ENCODE peak calls at places on chromosomes 16 and 17, in ten cellular contexts. D, K, X, O, J, F, M, H, Y and U are unnamed samples.

GRCh38 chr17:49845210-49845782 is 2.6 kb downstream of the TAC4 start:
- DNase-seq in K (no peak), X (no peak), J (no peak), M (no peak), F (no peak), H (no peak), D (peak), Y (no peak), O (no peak), U (no peak)

GRCh38 chr17:7147772-7148171 is 31.4 kb downstream of the ASGR1 start:
- DNase-seq in X (no peak), K (no peak), H (no peak), O (no peak), F (no peak), Y (peak), J (no peak), D (no peak), M (no peak), U (no peak)

GRCh38 chr17:73609078-73609477 is 35.2 kb downstream of the SDK2 start:
- DNase-seq in H (no peak), O (no peak), Y (no peak), F (no peak), M (no peak), J (no peak), K (no peak), D (no peak), X (no peak), U (no peak)

GRCh38 chr16:65366316-65366715 is 244.5 kb upstream of the CDH11 start:
- DNase-seq in H (no peak), M (no peak), D (no peak), X (no peak), F (no peak), K (no peak), J (no peak), O (no peak), Y (no peak), U (no peak)

GRCh38 chr16:86700396-86700945 is 122.1 kb downstream of the FOXL1 start:
- DNase-seq in J (no peak), X (no peak), D (no peak), Y (no peak), F (no peak), K (no peak), M (no peak), O (no peak), H (no peak), U (no peak)

GRCh38 chr16:85171809-85172464 is 59.7 kb upstream of the CIBAR2 start:
- DNase-seq in O (no peak), M (no peak), X (no peak), Y (no peak), D (no peak), H (no peak), K (no peak), J (no peak), F (no peak), U (no peak)

GRCh38 chr17:38464251-38464722 is 36.0 kb downstream of the ARHGAP23 start:
- DNase-seq in D (peak), Y (no peak), J (no peak), O (peak), F (no peak), M (no peak), K (peak), H (no peak), X (peak), U (no peak)

GRCh38 chr17:29588561-29589411 is 662 bp downstream of the GIT1 start:
- DNase-seq in D (peak), Y (no peak), H (peak), K (peak), M (peak), O (peak), J (no peak), X (no peak), F (peak), U (peak)

GRCh38 chr17:45288825-45289224 is 26.9 kb upstream of the SPATA32 start:
- DNase-seq in D (no peak), F (peak), K (no peak), J (no peak), H (no peak), M (no peak), Y (no peak), O (peak), X (no peak), U (no peak)

GRCh38 chr17:3845361-3845753 is 689 bp downstream of the NCBP3 start:
- DNase-seq in X (no peak), J (no peak), D (peak), M (peak), H (peak), Y (no peak), O (no peak), K (no peak), F (no peak), U (no peak)

GRCh38 chr16:82157836-82158235 is 12.2 kb downstream of the MPHOSPH6 start:
- DNase-seq in F (no peak), X (no peak), K (no peak), J (no peak), Y (no peak), O (no peak), M (no peak), H (no peak), D (no peak), U (no peak)

GRCh38 chr17:38550661-38551060 is 55.1 kb downstream of the SRCIN1 start:
- DNase-seq in D (peak), F (peak), H (peak), O (no peak), M (no peak), J (no peak), X (no peak), Y (no peak), K (no peak), U (peak)

GRCh38 chr17:5500247-5500803 is 14.0 kb downstream of the MIS12 start:
- DNase-seq in J (no peak), X (no peak), M (no peak), O (no peak), F (no peak), D (no peak), H (no peak), Y (no peak), K (peak), U (no peak)

GRCh38 chr16:72241930-72242329 is 70.0 kb upstream of the PMFBP1 start:
- DNase-seq in O (no peak), J (no peak), X (peak), D (peak), F (peak), K (no peak), M (peak), Y (peak), H (peak), U (peak)

GRCh38 chr17:78507526-78507925 is 69.7 kb downstream of the DNAH17 start:
- DNase-seq in Y (no peak), J (no peak), F (no peak), D (no peak), O (no peak), M (no peak), X (no peak), H (no peak), K (no peak), U (no peak)

GRCh38 chr17:41547921-41548843 is 20.1 kb upstream of the KRT19 start:
- DNase-seq in H (peak), F (peak), O (peak), K (no peak), X (no peak), J (no peak), D (peak), M (peak), Y (no peak), U (peak)

GRCh38 chr17:50349241-50349595 is 3.3 kb downstream of the XYLT2 start:
- DNase-seq in Y (no peak), O (no peak), F (no peak), D (no peak), K (no peak), X (no peak), H (no peak), M (no peak), J (no peak), U (no peak)

GRCh38 chr16:49821156-49821555 is 34.8 kb downstream of the ZNF423 start:
- DNase-seq in J (no peak), X (no peak), F (no peak), Y (no peak), D (no peak), H (no peak), O (no peak), K (no peak), M (no peak), U (no peak)

GRCh38 chr16:57134982-57135381 is 42.6 kb downstream of the CPNE2 start:
- DNase-seq in D (no peak), Y (no peak), M (no peak), X (no peak), O (no peak), K (no peak), J (no peak), F (no peak), H (no peak), U (no peak)

GRCh38 chr17:6430769-6431168 is 4.2 kb downstream of the AIPL1 start:
- DNase-seq in J (no peak), F (no peak), X (no peak), Y (no peak), D (no peak), M (no peak), K (no peak), O (no peak), H (peak), U (no peak)

GRCh38 chr17:65952586-65952985 is 239.3 kb downstream of the CEP112 start:
- DNase-seq in Y (no peak), K (no peak), O (no peak), H (no peak), J (no peak), M (no peak), X (no peak), D (no peak), F (no peak), U (no peak)

GRCh38 chr17:72976971-72977767 is 115.3 kb downstream of the SLC39A11 start:
- DNase-seq in J (no peak), M (peak), K (peak), F (peak), X (peak), O (peak), D (peak), H (no peak), Y (no peak), U (peak)

GRCh38 chr17:77863814-77864161 is 94.7 kb upstream of the TNRC6C start:
- DNase-seq in X (no peak), H (no peak), F (no peak), D (no peak), M (no peak), Y (peak), O (peak), K (no peak), J (no peak), U (no peak)

GRCh38 chr17:75061055-75061438 is 14.0 kb downstream of the KCTD2 start:
- DNase-seq in H (no peak), O (no peak), Y (no peak), J (no peak), X (no peak), F (no peak), K (no peak), M (no peak), D (no peak), U (no peak)

GRCh38 chr16:73093146-73094144 is 45.5 kb upstream of the ZFHX3 start:
- DNase-seq in F (no peak), X (no peak), J (no peak), H (no peak), D (peak), O (no peak), M (no peak), Y (no peak), K (no peak), U (no peak)

GRCh38 chr17:76506408-76507328 is 5.4 kb upstream of the RHBDF2 start:
- DNase-seq in H (peak), D (peak), X (peak), Y (peak), O (peak), M (peak), F (peak), J (no peak), K (no peak), U (peak)

GRCh38 chr16:31128711-31129567 is 6.6 kb downstream of the PRSS8 start:
- DNase-seq in D (no peak), F (peak), Y (no peak), X (no peak), H (peak), K (no peak), M (no peak), J (no peak), O (no peak), U (no peak)

GRCh38 chr16:11253009-11253994 is 2.7 kb downstream of the SOCS1 start:
- DNase-seq in K (no peak), D (no peak), M (no peak), X (no peak), F (no peak), J (no peak), Y (no peak), H (peak), O (no peak), U (no peak)

GRCh38 chr17:7538891-7539290 is 10.0 kb upstream of the TNFSF12 start:
- DNase-seq in M (no peak), D (no peak), O (no peak), H (no peak), Y (no peak), J (no peak), K (no peak), X (no peak), F (no peak), U (no peak)

GRCh38 chr16:81315271-81316175 is 761 bp downstream of the GAN start:
- DNase-seq in M (peak), O (peak), K (peak), D (peak), H (peak), Y (peak), J (no peak), X (peak), F (peak), U (peak)

GRCh38 chr17:76251478-76252039 is 11.3 kb upstream of the RNF157 start:
- DNase-seq in D (no peak), Y (peak), K (no peak), H (no peak), M (no peak), X (no peak), O (no peak), J (no peak), F (no peak), U (no peak)

GRCh38 chr17:59793249-59793648 is 85.8 kb downstream of the VMP1 start:
- DNase-seq in X (no peak), F (no peak), J (no peak), O (no peak), M (no peak), D (no peak), H (no peak), K (no peak), Y (no peak), U (no peak)

GRCh38 chr16:26614102-26614864 is 452.4 kb upstream of the C16orf82 start:
- DNase-seq in Y (no peak), O (no peak), J (no peak), F (no peak), H (no peak), M (no peak), K (no peak), X (no peak), D (no peak), U (no peak)

GRCh38 chr16:10949424-10949970 is 5.1 kb downstream of the CLEC16A start:
- DNase-seq in F (peak), Y (no peak), J (no peak), H (no peak), M (no peak), D (no peak), O (no peak), K (no peak), X (no peak), U (peak)

GRCh38 chr17:55324296-55324978 is 59.7 kb downstream of the HLF start:
- DNase-seq in X (no peak), Y (no peak), O (no peak), M (no peak), D (no peak), H (peak), K (no peak), F (no peak), J (no peak), U (no peak)

DNA sequence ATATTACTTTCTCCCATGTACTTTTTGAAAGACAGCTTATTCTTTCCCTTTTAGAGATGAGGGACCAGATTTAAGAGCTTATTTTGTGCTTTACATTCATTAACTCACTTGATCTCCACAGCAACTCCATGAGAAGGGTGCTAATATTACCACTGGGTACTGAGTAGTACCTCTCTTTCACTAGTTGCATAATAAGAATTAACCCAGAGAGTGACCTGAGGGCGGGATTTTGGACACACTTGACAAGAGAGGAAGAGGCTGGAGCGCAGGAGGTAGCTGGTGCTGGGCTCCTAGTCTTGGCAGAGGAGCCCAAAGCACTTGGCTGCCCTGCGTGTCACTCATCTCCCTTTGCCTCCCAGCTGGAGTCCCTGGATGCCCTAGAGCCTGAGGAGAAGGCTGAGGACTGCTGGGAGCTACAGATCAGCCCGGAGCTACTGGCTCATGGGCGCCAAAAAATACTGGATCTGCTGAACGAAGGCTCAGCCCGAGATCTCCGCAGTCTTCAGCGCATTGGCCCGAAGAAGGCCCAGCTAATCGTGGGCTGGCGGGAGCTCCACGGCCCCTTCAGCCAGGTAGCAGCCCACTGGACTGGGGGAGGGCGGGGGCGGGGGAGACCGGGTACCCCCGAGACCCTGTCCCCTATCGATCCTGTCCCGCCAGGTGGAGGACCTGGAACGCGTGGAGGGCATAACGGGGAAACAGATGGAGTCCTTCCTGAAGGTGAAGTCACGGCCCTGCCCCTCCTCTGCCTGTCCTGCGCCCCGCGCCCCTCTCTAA is 1.7 kb upstream of the MAZ start:
- DNase-seq in K (no peak), H (no peak), M (no peak), O (no peak), J (no peak), X (peak), D (peak), F (peak), Y (no peak), U (peak)
- TF ChIP-seq POLR2A in K (peak), H (no peak), M (no peak), O (no peak), J (no peak), X (no peak), D (no peak), F (no peak), Y (no peak), U (no peak)

GRCh38 chr16:3562914-3563480 is 14.2 kb downstream of the NLRC3 start:
- DNase-seq in H (no peak), X (no peak), D (no peak), K (no peak), J (no peak), Y (no peak), M (no peak), F (no peak), O (no peak), U (no peak)

GRCh38 chr16:3564889-3565141 is 12.4 kb downstream of the NLRC3 start:
- DNase-seq in O (no peak), J (no peak), H (no peak), K (no peak), F (no peak), X (no peak), D (no peak), M (no peak), Y (no peak), U (no peak)

GRCh38 chr16:3564130-3564888 is 12.9 kb downstream of the NLRC3 start:
- DNase-seq in Y (no peak), D (no peak), K (no peak), J (no peak), F (no peak), H (no peak), O (no peak), X (no peak), M (no peak), U (no peak)

GRCh38 chr16:3566990-3567389 is 10.2 kb downstream of the NLRC3 start:
- DNase-seq in K (no peak), D (no peak), M (no peak), X (no peak), O (no peak), J (no peak), H (no peak), F (no peak), Y (no peak), U (no peak)

GRCh38 chr16:3561626-3562025 is 15.6 kb downstream of the NLRC3 start:
- DNase-seq in F (no peak), K (no peak), O (no peak), Y (no peak), X (no peak), M (no peak), J (no peak), D (no peak), H (no peak), U (no peak)
- TF ChIP-seq POLR2A in F (no peak), K (no peak), O (no peak), Y (no peak), X (no peak), M (no peak), J (no peak), D (no peak), H (no peak), U (no peak)

DNA sequence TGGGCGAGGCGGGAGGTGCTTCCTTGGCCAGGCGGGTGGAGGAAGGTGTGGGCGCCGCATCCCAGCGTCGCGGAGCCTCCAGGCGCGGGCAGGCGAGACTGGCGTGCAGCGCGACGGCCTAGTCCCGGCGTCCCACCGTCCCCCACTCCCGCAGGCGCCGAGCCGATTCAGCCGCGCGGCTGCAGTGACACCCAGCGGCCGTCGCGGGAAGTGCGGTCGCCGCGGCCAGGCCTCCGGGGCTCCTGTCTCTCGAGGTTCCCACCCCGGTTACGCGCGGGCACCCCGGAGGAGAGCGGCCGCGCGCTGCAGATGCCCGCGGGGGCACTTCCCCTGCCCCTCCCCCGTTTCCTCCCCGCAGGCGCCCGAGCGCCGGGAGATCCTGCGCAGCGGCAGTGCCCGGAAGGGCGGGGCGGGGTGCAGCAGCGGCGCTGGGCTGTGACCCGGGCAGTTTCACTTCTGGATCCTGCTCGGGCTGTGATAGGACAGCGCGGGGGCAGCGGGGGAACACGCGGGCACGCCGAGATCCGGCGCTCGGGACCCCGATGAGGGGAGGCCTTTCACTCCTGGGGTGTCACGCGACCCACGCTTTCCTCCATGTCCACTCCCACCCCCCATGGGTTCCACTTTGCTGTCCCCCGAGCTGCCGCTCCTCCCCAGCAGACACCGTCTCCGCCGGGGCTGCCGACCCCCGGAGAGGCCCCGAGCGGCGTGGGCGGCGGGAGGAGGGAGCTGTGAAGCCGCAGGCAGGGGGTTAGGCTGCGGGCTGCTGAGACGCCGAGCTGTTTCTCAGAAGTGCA is 16.6 kb downstream of the GRB7 start:
- DNase-seq in J (peak), Y (peak), D (peak), F (peak), X (peak), H (peak), K (peak), M (peak), O (peak), U (peak)
- TF ChIP-seq POLR2A in J (peak), Y (no peak), D (peak), F (peak), X (peak), H (peak), K (peak), M (peak), O (peak), U (peak)

DNA sequence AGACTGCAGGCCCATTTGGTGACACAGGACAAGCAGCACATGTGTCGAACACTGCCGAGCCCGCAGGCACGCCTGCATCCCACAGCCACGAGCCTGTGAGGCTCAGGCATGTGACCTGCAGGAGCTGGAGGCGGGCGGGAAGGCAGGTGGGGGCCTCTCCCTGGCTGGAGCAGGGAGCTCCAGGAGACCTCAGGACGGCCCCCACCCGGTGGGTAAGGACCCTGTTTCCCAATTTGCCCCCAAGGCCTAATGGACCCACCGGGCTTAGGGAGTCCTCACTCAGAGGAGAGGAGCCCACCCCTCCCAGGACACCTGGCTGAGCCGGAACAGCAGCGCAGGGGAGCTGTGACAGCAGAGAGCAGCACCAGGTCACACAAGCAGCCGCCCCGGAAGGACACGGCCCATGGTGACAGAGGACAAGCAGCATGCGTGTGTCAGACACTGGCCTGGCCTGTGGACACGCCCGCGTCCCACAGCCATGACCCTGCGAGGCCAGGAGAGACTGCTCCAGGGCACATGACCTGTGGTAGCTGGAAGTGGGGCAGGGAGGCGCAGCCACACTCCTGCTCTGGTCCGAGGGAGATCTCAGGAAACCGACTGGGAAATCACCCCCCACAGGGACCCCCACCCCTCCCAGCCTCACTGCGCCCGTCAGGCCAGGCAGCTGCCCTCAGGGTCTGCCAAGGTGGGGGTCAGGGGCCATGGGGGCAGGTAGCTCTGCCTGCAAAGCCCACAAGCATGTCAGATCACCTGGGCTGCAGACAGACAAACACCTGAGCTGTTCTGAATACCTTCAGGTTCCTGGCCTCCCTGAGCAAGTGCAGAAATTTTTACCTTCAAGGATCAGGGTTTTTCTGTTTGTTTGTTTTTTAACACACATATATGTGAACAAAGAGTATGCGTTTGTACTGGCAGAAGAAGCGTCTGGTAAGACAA is 2.4 kb downstream of the SPSB3 start:
- DNase-seq in H (no peak), O (no peak), D (peak), Y (no peak), F (peak), M (no peak), X (no peak), J (no peak), K (no peak), U (no peak)
- TF ChIP-seq POLR2A in H (peak), O (no peak), D (no peak), Y (no peak), F (peak), M (peak), X (no peak), J (no peak), K (peak), U (no peak)